ENCODE peak calls at places on chromosomes 4 and X, in four cellular contexts. One of them, this sample, is unnamed.

GRCh38 chr4:8409271-8410065 is 31.1 kb downstream of the ACOX3 start:
- DNase-seq in psoas muscle: peak; percentile 80
- DNase-seq in GM23248: peak; percentile 48
- DNase-seq in pancreas: no peak
- DNase-seq in this sample: peak; percentile 60

GRCh38 chrX:151176351-151176750 is at the start of gene GPR50:
- DNase-seq in psoas muscle: no peak
- DNase-seq in GM23248: no peak
- DNase-seq in pancreas: no peak
- DNase-seq in this sample: no peak

GRCh38 chrX:108590496-108590895 is 145.9 kb downstream of the IRS4 start:
- DNase-seq in psoas muscle: no peak
- DNase-seq in GM23248: peak; percentile 28
- DNase-seq in pancreas: no peak
- DNase-seq in this sample: no peak

GRCh38 chrX:32867781-32868523 is 343.4 kb downstream of the DMD start:
- DNase-seq in psoas muscle: no peak
- DNase-seq in GM23248: no peak
- DNase-seq in pancreas: no peak
- DNase-seq in this sample: no peak

GRCh38 chr4:3393171-3393570 is 48.6 kb upstream of the HGFAC start:
- DNase-seq in psoas muscle: no peak
- DNase-seq in GM23248: no peak
- DNase-seq in pancreas: no peak
- DNase-seq in this sample: no peak

GRCh38 chrX:18674417-18674787 is 2.5 kb upstream of the RS1 start:
- DNase-seq in psoas muscle: peak; percentile 57
- DNase-seq in GM23248: no peak
- DNase-seq in pancreas: peak; percentile 37
- DNase-seq in this sample: no peak

GRCh38 chrX:36445576-36445975 is 526.0 kb downstream of the CFAP47 start:
- DNase-seq in psoas muscle: no peak
- DNase-seq in GM23248: no peak
- DNase-seq in pancreas: no peak
- DNase-seq in this sample: no peak

GRCh38 chr4:95250544-95251137 is 298.1 kb downstream of the UNC5C start:
- DNase-seq in psoas muscle: no peak
- DNase-seq in GM23248: no peak
- DNase-seq in pancreas: no peak
- DNase-seq in this sample: no peak

GRCh38 chr4:84319124-84319523 is 180.0 kb downstream of the NKX6-1 start:
- DNase-seq in psoas muscle: peak; percentile 78
- DNase-seq in GM23248: peak; percentile 55
- DNase-seq in pancreas: no peak
- DNase-seq in this sample: peak; percentile 68

GRCh38 chr4:38686682-38687081 is 22.7 kb downstream of the KLF3 start:
- DNase-seq in psoas muscle: no peak
- DNase-seq in GM23248: no peak
- DNase-seq in pancreas: no peak
- DNase-seq in this sample: no peak

GRCh38 chr4:53863163-53863562 is 201.2 kb downstream of the CHIC2 start:
- DNase-seq in psoas muscle: no peak
- DNase-seq in GM23248: peak; percentile 19
- DNase-seq in pancreas: no peak
- DNase-seq in this sample: no peak

GRCh38 chr4:118723369-118723768 is 38.2 kb downstream of the METTL14 start:
- DNase-seq in psoas muscle: no peak
- DNase-seq in GM23248: no peak
- DNase-seq in pancreas: no peak
- DNase-seq in this sample: no peak

GRCh38 chr4:22416403-22416802 is 99.5 kb downstream of the ADGRA3 start:
- DNase-seq in psoas muscle: no peak
- DNase-seq in GM23248: no peak
- DNase-seq in pancreas: no peak
- DNase-seq in this sample: no peak

GRCh38 chr4:102787096-102787867 is 26.5 kb upstream of the MANBA start:
- DNase-seq in psoas muscle: no peak
- DNase-seq in GM23248: peak; percentile 79
- DNase-seq in pancreas: no peak
- DNase-seq in this sample: no peak

DNA sequence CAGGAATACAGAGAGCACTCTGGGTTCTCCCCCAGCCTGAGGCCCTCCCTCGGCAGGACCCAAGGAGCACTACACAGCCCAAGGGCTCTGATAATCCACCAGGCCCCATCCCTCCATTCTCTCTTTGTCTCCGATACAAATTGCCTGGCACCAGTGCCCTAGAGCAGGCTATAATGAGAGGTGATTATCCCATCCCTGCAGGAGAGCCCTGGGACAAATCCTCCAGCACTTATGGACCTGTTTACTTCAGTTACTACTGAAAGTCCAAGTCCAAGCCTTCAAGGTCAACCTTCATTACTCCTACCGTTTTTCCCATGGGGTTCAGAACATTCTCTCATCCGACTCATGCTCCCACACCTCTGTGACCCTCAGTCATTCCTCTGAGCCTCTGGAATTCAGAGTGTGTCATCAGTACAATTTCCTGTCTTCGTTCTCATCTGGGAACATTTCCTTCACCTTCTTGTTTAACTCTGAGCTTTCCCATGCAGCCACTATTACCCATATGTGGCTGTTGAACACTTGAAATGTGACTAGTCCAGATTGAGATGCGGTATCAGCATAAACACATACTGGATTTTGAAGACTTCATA is 299.0 kb downstream of the RAPGEF2 start:
- DNase-seq in psoas muscle: no peak
- DNase-seq in GM23248: peak; percentile 88
- DNase-seq in pancreas: no peak
- DNase-seq in this sample: no peak
- H3K27ac ChIP-seq in psoas muscle: no peak overlapping the region
- H3K27ac ChIP-seq in GM23248: peak overlapping the region; percentile 72
- H3K27ac ChIP-seq in pancreas: no peak overlapping the region
- H3K27ac ChIP-seq in this sample: no peak overlapping the region

GRCh38 chrX:38216642-38217041 is 4.0 kb downstream of the SRPX start:
- DNase-seq in psoas muscle: no peak
- DNase-seq in GM23248: no peak
- DNase-seq in pancreas: no peak
- DNase-seq in this sample: no peak
- H3K4me3 ChIP-seq in psoas muscle: no peak overlapping the region
- H3K4me3 ChIP-seq in GM23248: no peak overlapping the region
- H3K4me3 ChIP-seq in pancreas: no peak overlapping the region
- H3K4me3 ChIP-seq in this sample: no peak overlapping the region

GRCh38 chr4:150006197-150006596 is 72.0 kb upstream of the DCLK2 start:
- DNase-seq in psoas muscle: no peak
- DNase-seq in GM23248: peak; percentile 38
- DNase-seq in pancreas: no peak
- DNase-seq in this sample: no peak
- H3K27ac ChIP-seq in psoas muscle: no peak overlapping the region
- H3K27ac ChIP-seq in GM23248: no peak overlapping the region
- H3K27ac ChIP-seq in pancreas: no peak overlapping the region
- H3K27ac ChIP-seq in this sample: no peak overlapping the region

GRCh38 chr4:107034982-107035710 is 967 bp downstream of the DKK2 start:
- DNase-seq in psoas muscle: peak; percentile 55
- DNase-seq in GM23248: peak; percentile 76
- DNase-seq in pancreas: peak; percentile 9
- DNase-seq in this sample: peak; percentile 70
- H3K4me3 ChIP-seq in psoas muscle: peak overlapping the region; percentile 58
- H3K4me3 ChIP-seq in GM23248: peak overlapping the region; percentile 77
- H3K4me3 ChIP-seq in pancreas: no peak overlapping the region
- H3K4me3 ChIP-seq in this sample: peak overlapping the region; percentile 33